ENCODE peak calls at places on chromosomes 12 and 14, in four cellular contexts. L is body of pancreas; R is upper lobe of right lung; S is CD8-positive, alpha-beta memory T cell. K is an unnamed sample. For H3K27me3 and H3K36me3, the result is how much of the 10 kb centered on the place peaks cover.

GRCh38 chr12:211639-212382 is 2.1 kb downstream of the SLC6A12 start:
- DNase-seq in L (no peak), R (no peak), S (no peak), K (no peak)

GRCh38 chr14:33902363-33902762 is 48.5 kb downstream of the EGLN3 start:
- DNase-seq in L (peak), R (no peak), S (no peak), K (no peak)

GRCh38 chr12:51419473-51420228 is 5.0 kb upstream of the SLC4A8 start:
- DNase-seq in L (no peak), R (no peak), S (no peak), K (no peak)

GRCh38 chr12:6340745-6341438 is 984 bp downstream of the TNFRSF1A start:
- DNase-seq in L (no peak), R (no peak), S (no peak), K (no peak)

GRCh38 chr14:25090716-25091454 is 40.9 kb upstream of the STXBP6 start:
- DNase-seq in L (peak), R (no peak), S (no peak), K (peak)

GRCh38 chr14:93320489-93320888 is 12.3 kb downstream of the BTBD7 start:
- DNase-seq in L (no peak), R (no peak), S (no peak), K (no peak)

GRCh38 chr14:101364503-101365328 is 196.6 kb upstream of the DIO3 start:
- DNase-seq in L (peak), R (no peak), S (no peak), K (no peak)

GRCh38 chr12:114254998-114255397 is 150.9 kb downstream of the TBX5 start:
- DNase-seq in L (no peak), R (no peak), S (no peak), K (no peak)

GRCh38 chr12:116662612-116663144 is 75.2 kb downstream of the SPRING1 start:
- DNase-seq in L (peak), R (no peak), S (no peak), K (no peak)

GRCh38 chr14:58280954-58281787 is 17.2 kb upstream of the ARID4A start:
- DNase-seq in L (peak), R (no peak), S (no peak), K (peak)

GRCh38 chr14:61451891-61452400 is 130.6 kb downstream of the PRKCH start:
- DNase-seq in L (no peak), R (no peak), S (no peak), K (no peak)

GRCh38 chr14:30957813-30958370 is 67.6 kb upstream of the AP4S1 start:
- DNase-seq in L (peak), R (no peak), S (no peak), K (no peak)

GRCh38 chr14:91257328-91258020 is 13.0 kb upstream of the GPR68 start:
- DNase-seq in L (no peak), R (no peak), S (no peak), K (no peak)

GRCh38 chr12:50085615-50085928 is 430 bp downstream of the SMARCD1 start:
- DNase-seq in L (no peak), R (no peak), S (no peak), K (no peak)

GRCh38 chr14:35405304-35405996 is 901 bp upstream of the NFKBIA start:
- DNase-seq in L (no peak), R (peak), S (no peak), K (no peak)

GRCh38 chr14:68397371-68397779 is 395.5 kb downstream of the ZFP36L1 start:
- DNase-seq in L (peak), R (peak), S (no peak), K (no peak)

GRCh38 chr14:32078794-32079663 is 1.9 kb downstream of the ARHGAP5 start:
- DNase-seq in L (no peak), R (no peak), S (no peak), K (no peak)

GRCh38 chr14:22606380-22606779 is 8.3 kb downstream of the ABHD4 start:
- DNase-seq in L (no peak), R (no peak), S (no peak), K (no peak)
- H3K27me3 ChIP-seq in L (under half), R (under half), S (under half), K (under half)

DNA sequence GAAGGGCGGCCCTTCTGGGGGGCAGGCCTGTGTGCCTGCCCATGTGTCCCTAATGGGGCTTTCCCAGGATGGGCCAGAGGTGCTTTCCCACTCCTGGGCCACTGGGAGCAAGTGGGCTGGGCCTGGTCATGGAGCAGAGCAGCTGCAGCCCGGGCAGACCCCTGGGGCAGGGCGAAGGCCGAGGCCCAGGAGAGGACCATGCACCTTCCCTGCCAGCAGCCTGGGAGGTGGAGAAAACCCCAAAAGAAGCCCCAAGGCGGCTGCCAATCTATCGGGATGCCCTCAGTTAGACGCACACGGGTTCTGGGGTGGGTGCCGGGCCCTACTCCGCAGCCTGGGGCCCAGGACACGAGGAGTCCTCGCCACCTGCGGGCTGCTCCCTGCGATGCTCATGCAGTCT is 16.1 kb upstream of the CRIP2 start:
- DNase-seq in L (no peak), R (no peak), S (no peak), K (no peak)
- H3K36me3 ChIP-seq in L (under half), R (half or more), S (under half), K (under half)

GRCh38 chr12:109715310-109716091 is 1.9 kb downstream of the FAM222A start:
- DNase-seq in L (peak), R (no peak), S (no peak), K (no peak)

GRCh38 chr12:109713187-109713984 is at the start of gene FAM222A:
- DNase-seq in L (peak), R (peak), S (peak), K (peak)

GRCh38 chr12:109714913-109715244 is 1.3 kb downstream of the FAM222A start:
- DNase-seq in L (no peak), R (no peak), S (no peak), K (no peak)

GRCh38 chr12:109716092-109716479 is 2.5 kb downstream of the FAM222A start:
- DNase-seq in L (no peak), R (no peak), S (no peak), K (no peak)

DNA sequence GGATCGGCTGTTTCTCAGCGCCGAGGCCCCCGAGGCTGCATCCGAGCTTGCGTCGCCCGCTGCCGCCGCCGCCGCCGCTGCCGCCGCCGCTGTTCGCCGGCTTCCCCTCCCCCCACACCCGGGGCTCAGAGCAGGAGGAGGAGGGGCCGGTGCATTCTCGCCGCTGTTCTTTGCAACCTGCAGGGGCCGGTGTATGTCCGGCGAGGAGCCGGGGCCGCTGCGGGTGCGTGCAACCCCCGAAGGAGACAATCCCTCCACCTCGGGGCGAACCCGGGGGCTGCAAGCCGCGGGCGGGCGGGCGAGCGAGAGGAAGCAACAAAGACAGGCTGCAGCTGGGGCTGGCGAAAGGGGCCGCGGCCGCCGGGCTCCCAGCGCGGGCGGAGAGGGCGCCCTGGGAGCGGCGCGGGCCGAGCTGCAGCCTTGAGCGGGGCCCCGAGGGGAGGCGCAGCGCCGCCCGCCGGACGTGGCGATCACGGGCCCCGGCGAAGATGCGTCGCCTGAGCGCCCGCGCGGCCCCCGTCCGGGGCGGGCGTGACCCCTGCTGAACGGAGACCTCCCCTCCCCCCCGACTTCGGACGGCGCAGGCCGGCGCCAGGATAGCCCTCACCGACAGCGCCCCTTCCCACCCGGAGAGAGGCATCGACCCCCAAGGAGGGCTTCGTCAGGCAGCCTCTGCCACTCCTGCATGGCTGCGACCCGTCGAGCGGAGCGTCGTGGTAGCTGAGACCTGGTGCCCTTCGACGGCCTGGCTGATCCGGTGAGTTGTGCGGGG is 702 bp downstream of the FAM222A start:
- DNase-seq in L (peak), R (peak), S (peak), K (no peak)
- H3K27me3 ChIP-seq in L (under half), R (half or more), S (under half), K (half or more)

DNA sequence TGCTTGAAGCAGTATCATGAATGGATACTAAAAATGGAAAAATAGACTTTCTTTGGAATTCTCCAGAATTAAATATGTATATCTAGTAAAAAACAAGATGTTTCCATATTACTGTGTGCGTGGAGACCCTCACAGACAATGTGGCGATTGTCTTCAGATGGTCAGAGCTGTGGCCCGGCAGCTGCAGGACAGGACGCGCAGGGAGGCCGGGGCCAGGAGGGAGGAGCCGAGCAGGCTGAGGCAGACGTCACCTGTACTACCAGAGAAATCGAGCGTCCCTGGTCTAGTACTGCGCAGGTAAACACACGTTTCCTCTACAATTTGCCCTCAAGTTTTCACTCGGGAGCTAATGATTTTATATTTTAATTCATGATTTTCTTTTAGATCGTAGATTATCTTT is 22.8 kb downstream of the DDX51 start:
- DNase-seq in L (no peak), R (no peak), S (no peak), K (no peak)
- H3K36me3 ChIP-seq in L (under half), R (half or more), S (under half), K (under half)

GRCh38 chr12:2023365-2023764 is 19.1 kb upstream of the DCP1B start:
- DNase-seq in L (no peak), R (no peak), S (no peak), K (no peak)

DNA sequence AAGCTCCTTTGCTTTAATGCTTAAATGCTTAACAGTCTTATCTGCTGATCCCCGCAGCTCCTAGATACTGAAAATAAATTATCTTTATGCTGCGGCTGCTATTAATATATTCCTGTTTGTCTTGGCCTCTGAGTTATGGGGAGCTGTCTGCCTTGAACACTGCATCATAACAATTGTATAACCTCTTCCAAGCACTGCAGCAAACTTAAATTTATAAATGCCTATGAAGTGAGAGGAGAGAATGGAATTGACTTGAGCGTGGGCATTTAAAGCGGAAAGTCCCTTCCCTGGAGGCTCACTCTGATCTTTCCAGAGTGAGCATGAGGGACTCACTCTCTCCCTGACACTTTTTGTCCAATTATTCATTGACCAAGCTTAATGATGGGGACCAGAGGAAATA is 23.1 kb upstream of the DCP1B start:
- DNase-seq in L (no peak), R (no peak), S (no peak), K (no peak)
- H3K27me3 ChIP-seq in L (under half), R (under half), S (under half), K (under half)

DNA sequence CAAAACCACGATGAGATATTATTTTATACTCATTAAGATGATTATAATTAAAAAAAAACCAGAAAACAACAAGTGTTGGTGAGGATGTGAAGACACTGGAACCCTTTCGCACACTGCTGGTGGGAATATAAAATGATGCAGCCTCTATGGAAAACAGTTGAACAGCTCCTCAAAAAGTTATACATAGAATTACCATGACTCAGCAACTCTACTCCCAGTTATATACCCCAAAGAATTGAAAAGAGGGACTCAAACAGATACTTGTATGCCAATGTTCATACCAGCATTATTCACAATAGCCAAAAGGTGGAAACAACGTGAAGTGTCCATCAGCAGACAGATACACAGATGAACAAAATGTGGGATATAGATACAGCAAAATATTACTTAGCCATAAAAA is 53.1 kb downstream of the TAOK3 start:
- DNase-seq in L (no peak), R (no peak), S (no peak), K (no peak)
- H3K36me3 ChIP-seq in L (under half), R (under half), S (under half), K (under half)

DNA sequence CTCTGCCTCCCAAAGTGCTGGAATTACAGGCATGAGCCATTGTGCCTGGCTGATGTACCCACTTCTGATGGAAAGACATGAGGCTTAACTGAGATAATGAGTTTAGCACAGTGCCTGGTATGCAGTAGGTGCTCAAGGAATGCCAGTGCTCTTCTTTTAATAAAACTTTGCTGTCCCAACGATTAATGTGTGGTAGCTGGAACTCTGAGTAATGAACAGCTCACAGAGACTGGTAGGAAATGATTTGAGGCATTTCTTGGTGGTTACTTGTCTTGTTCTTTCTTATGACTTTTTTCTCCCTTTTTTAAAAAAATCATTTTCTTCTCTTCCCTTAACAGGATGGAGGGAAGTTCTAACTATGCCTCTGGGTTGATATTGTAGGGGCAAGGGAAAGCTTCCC is 235.7 kb upstream of the PWP1 start:
- DNase-seq in L (no peak), R (no peak), S (no peak), K (no peak)
- H3K27me3 ChIP-seq in L (under half), R (under half), S (under half), K (under half)

GRCh38 chr12:80129895-80130535 is 30.7 kb downstream of the OTOGL start:
- DNase-seq in L (no peak), R (no peak), S (no peak), K (no peak)
- H3K36me3 ChIP-seq in L (under half), R (under half), S (under half), K (under half)

K was measured in keratinocyte.